ENCODE peak calls at places on chromosome 20, in four cellular contexts. P is suprapubic skin; A is heart right ventricle; C is CD8-positive, alpha-beta T cell. D is an unnamed sample. For H3K4me1 and H3K36me3, the result is how much of the 10 kb centered on the place peaks cover.

GRCh38 chr20:46406986-46407670 is 713 bp upstream of the ELMO2 start:
- DNase-seq in P (peak), A (peak), C (peak), D (peak)

GRCh38 chr20:57388953-57389694 is 2.1 kb upstream of the RBM38 start:
- DNase-seq in P (no peak), A (peak), C (peak), D (peak)

GRCh38 chr20:44467289-44467883 is 8.3 kb upstream of the TTPAL start:
- DNase-seq in P (peak), A (peak), C (no peak), D (peak)

GRCh38 chr20:9235518-9235917 is 166.6 kb downstream of the PLCB4 start:
- DNase-seq in P (no peak), A (no peak), C (no peak), D (no peak)

GRCh38 chr20:50368386-50368785 is 141.8 kb upstream of the PTPN1 start:
- DNase-seq in P (no peak), A (no peak), C (no peak), D (no peak)

GRCh38 chr20:63330940-63331339 is 30.2 kb downstream of the CHRNA4 start:
- DNase-seq in P (no peak), A (no peak), C (no peak), D (no peak)

GRCh38 chr20:23141450-23142161 is 55.5 kb upstream of the CD93 start:
- DNase-seq in P (peak), A (no peak), C (no peak), D (no peak)

GRCh38 chr20:10376271-10377075 is 57.5 kb downstream of the MKKS start:
- DNase-seq in P (no peak), A (no peak), C (no peak), D (no peak)

GRCh38 chr20:11111191-11111590 is 437.4 kb upstream of the JAG1 start:
- DNase-seq in P (no peak), A (no peak), C (no peak), D (no peak)

GRCh38 chr20:52191132-52191435 is 495 bp downstream of the ZFP64 start:
- DNase-seq in P (no peak), A (no peak), C (no peak), D (peak)

GRCh38 chr20:20065366-20065765 is 13.0 kb downstream of the CFAP61 start:
- DNase-seq in P (no peak), A (no peak), C (no peak), D (no peak)

GRCh38 chr20:52150440-52151258 is 40.9 kb downstream of the ZFP64 start:
- DNase-seq in P (no peak), A (no peak), C (no peak), D (no peak)

GRCh38 chr20:6668546-6668945 is 98.9 kb upstream of the BMP2 start:
- DNase-seq in P (no peak), A (no peak), C (no peak), D (no peak)

GRCh38 chr20:57830515-57830895 is 120.7 kb upstream of the PMEPA1 start:
- DNase-seq in P (peak), A (no peak), C (no peak), D (no peak)

GRCh38 chr20:63699466-63700198 is 3.2 kb downstream of the TNFRSF6B start:
- DNase-seq in P (peak), A (no peak), C (no peak), D (no peak)

GRCh38 chr20:19644085-19644484 is 114.0 kb upstream of the RIN2 start:
- DNase-seq in P (no peak), A (no peak), C (no peak), D (no peak)

GRCh38 chr20:50712771-50713676 is 18.4 kb upstream of the PARD6B start:
- DNase-seq in P (no peak), A (no peak), C (no peak), D (no peak)

GRCh38 chr20:63151554-63152321 is 64.2 kb downstream of the YTHDF1 start:
- DNase-seq in P (no peak), A (peak), C (no peak), D (no peak)

GRCh38 chr20:4076033-4076432 is 60.7 kb upstream of the RNF24 start:
- DNase-seq in P (no peak), A (no peak), C (no peak), D (no peak)

GRCh38 chr20:17570347-17571152 is 675 bp downstream of the DSTN start:
- DNase-seq in P (peak), A (peak), C (no peak), D (peak)

GRCh38 chr20:7180261-7181045 is 413.0 kb downstream of the BMP2 start:
- DNase-seq in P (no peak), A (no peak), C (no peak), D (no peak)

GRCh38 chr20:18191336-18191735 is 53.7 kb downstream of the KAT14 start:
- DNase-seq in P (no peak), A (no peak), C (no peak), D (no peak)

GRCh38 chr20:10313215-10313614 is 94.6 kb downstream of the SNAP25 start:
- DNase-seq in P (no peak), A (no peak), C (no peak), D (no peak)

GRCh38 chr20:36097331-36097730 is 57.2 kb upstream of the EPB41L1 start:
- DNase-seq in P (no peak), A (no peak), C (no peak), D (no peak)
- H3K4me1 ChIP-seq in P (half or more), A (under half), C (under half), D (under half)

DNA sequence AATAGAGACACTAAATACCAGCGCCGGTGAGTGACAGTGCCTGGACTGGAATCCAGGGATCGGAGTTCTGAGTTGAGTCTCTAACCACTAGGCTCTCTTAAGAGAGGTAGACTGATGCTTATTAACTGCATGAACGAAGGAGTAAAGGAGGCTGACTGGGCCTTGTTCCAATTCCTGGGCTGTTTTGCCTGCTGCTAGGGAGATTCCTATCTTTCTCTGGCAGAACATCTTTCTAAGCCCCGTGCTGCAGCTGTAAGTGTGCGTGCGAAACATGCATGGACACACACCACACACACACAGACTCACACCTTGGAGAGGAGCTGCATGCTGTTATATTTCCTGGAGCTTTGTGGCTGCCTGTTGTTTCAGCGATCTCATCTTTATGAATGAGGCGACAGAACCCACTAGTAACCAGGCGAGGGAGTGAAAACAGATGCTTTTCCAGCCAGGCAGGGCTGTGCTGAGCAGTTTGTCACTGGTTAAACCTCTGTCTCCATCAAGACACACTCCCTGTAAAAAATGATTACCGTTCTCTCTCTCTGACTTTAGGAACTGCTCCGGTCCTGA is 157.3 kb upstream of the ZNF217 start:
- DNase-seq in P (peak), A (no peak), C (peak), D (no peak)
- H3K4me3 ChIP-seq in P (no peak), A (no peak), C (no peak), D (no peak)

DNA sequence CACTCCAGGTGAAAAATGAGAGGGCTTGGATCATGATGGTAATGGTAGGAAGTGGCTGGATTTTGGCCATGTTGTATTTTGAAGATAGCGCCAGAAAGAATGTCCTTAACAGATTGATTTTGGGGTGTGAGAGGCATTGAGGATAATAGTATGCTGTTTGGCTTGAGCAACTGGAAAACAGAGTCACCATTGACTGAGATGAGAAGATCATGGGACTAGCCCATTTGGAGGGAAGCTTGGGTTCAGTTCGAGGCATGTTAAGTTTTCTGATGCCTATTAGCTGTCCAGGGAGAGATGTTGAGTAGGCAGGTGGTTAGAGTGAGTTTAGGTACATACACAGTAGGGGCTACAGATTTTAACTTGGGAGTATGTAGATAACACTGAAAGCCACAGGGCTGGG is 23.3 kb downstream of the PLCG1 start:
- DNase-seq in P (no peak), A (no peak), C (no peak), D (no peak)
- H3K36me3 ChIP-seq in P (under half), A (under half), C (under half), D (under half)

GRCh38 chr20:48781634-48782033 is 46.2 kb downstream of the PREX1 start:
- DNase-seq in P (no peak), A (no peak), C (no peak), D (no peak)

GRCh38 chr20:48777005-48777404 is 50.8 kb downstream of the PREX1 start:
- DNase-seq in P (no peak), A (no peak), C (no peak), D (no peak)

GRCh38 chr20:48782073-48782472 is 45.7 kb downstream of the PREX1 start:
- DNase-seq in P (no peak), A (no peak), C (no peak), D (no peak)

GRCh38 chr20:48777821-48778220 is 50.0 kb downstream of the PREX1 start:
- DNase-seq in P (no peak), A (no peak), C (no peak), D (no peak)

DNA sequence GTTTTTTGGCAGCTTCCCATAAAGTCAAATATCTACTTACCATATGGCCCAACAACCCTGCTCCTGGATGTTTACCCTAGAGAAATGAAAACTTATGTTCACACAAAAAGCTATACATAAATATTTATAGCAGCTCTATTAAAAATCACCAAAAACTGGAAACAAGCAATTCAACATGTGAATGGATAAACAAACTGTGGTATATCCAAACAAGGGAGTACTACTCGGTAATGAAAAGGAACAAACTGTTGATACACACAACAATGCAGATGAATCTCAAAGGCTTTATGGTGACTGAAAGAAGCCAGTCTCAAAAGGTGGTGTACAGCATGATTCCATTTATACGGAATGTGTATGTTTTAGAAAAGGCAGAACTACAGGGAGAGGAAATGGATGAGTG is 48.4 kb downstream of the PREX1 start:
- DNase-seq in P (no peak), A (no peak), C (no peak), D (no peak)
- H3K4me1 ChIP-seq in P (under half), A (under half), C (half or more), D (under half)

GRCh38 chr20:37095108-37095608 is 639 bp downstream of the RBL1 start:
- DNase-seq in P (no peak), A (no peak), C (peak), D (no peak)

GRCh38 chr20:37095609-37096414 is at the start of gene RBL1:
- DNase-seq in P (peak), A (peak), C (peak), D (peak)

DNA sequence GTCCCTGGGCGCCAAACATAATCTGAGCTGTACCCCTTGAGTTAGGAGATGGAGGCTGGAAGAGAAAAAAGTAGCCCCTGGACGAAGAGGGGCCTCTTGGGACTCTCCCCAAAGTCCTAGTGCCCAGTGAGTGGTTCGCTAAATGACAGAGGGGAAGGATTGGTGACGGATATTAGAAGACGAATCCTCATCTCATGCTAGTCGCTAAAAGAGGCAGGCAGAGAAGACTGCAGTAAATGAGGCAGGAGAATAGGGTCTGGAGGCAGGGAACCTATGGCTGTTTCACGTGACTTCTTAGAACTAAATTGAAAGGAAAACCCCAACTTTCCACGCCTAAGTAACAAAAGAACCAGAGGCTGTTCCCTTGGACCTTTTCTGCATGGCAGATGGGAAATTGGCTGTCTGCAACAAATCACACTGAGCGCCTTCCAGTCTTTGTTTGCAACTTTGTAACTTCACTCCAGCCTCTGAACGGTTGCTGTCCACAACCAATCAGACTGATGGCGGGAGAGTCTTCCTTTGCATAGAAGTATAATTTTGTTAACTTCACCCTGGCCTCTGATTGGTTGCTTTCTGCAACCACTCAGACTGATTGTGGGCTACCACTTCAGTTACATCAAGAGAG is 730 bp upstream of the RBL1 start:
- DNase-seq in P (no peak), A (no peak), C (no peak), D (no peak)
- H3K4me3 ChIP-seq in P (peak), A (peak), C (peak), D (no peak)